ENCODE peak calls at places on chromosomes 7 and 10, in eight cellular contexts. V is lower lobe of right lung, O is HCT116, S is GM23338, G is tibial artery, I is adrenal gland, Y is upper lobe of left lung, D is heart right ventricle. X is an unnamed sample.

GRCh38 chr7:5333121-5334050 is 50.6 kb downstream of the SLC29A4 start:
- DNase-seq in D (no peak), O (no peak), S (peak; percentile 30), G (no peak), V (no peak), Y (peak; percentile 70), I (no peak), X (no peak)

GRCh38 chr10:61781969-61782403 is 119.3 kb downstream of the CABCOCO1 start:
- DNase-seq in Y (no peak), V (no peak), D (no peak), I (no peak), G (no peak), O (no peak), S (no peak), X (no peak)

GRCh38 chr10:87632439-87632838 is 27.2 kb upstream of the PAPSS2 start:
- DNase-seq in D (no peak), G (no peak), I (no peak), Y (no peak), O (no peak), S (no peak), V (no peak), X (no peak)

GRCh38 chr7:91940171-91940570 is 491 bp upstream of the AKAP9 start:
- DNase-seq in O (no peak), S (peak; percentile 70), V (no peak), G (no peak), I (peak; percentile 46), Y (no peak), D (peak; percentile 45), X (peak; percentile 26)

GRCh38 chr10:34710391-34710751 is 104.7 kb downstream of the PARD3 start:
- DNase-seq in I (peak; percentile 77), S (no peak), O (no peak), G (no peak), V (no peak), Y (no peak), D (no peak), X (no peak)

GRCh38 chr7:88546808-88547207 is 212.7 kb upstream of the ZNF804B start:
- DNase-seq in O (peak; percentile 58), S (peak; percentile 79), G (no peak), Y (no peak), D (no peak), I (peak; percentile 2), V (no peak), X (peak; percentile 9)

GRCh38 chr10:126972622-126973414 is 67.6 kb downstream of the DOCK1 start:
- DNase-seq in Y (no peak), D (no peak), I (no peak), O (no peak), G (no peak), V (no peak), S (no peak), X (no peak)

GRCh38 chr7:8581842-8582241 is 148.4 kb downstream of the NXPH1 start:
- DNase-seq in O (no peak), G (no peak), S (no peak), V (no peak), D (no peak), I (no peak), Y (peak; percentile 46), X (no peak)

GRCh38 chr10:3904419-3904975 is 119.5 kb upstream of the KLF6 start:
- DNase-seq in D (no peak), O (no peak), G (no peak), S (no peak), Y (no peak), V (no peak), I (no peak), X (peak; percentile 72)

GRCh38 chr7:146208484-146208883 is 91.9 kb downstream of the CNTNAP2 start:
- DNase-seq in Y (no peak), G (no peak), O (no peak), D (no peak), V (no peak), S (no peak), I (peak; percentile 2), X (no peak)

GRCh38 chr10:70576803-70577517 is 25.6 kb downstream of the PRF1 start:
- DNase-seq in I (no peak), V (no peak), O (no peak), D (no peak), G (no peak), Y (no peak), S (no peak), X (no peak)

GRCh38 chr7:42691030-42691639 is 220.7 kb downstream of the C7orf25 start:
- DNase-seq in S (peak; percentile 81), I (peak; percentile 37), Y (no peak), V (no peak), G (no peak), D (no peak), O (peak; percentile 10), X (peak; percentile 20)

GRCh38 chr10:109517748-109518147 is 405.6 kb downstream of the XPNPEP1 start:
- DNase-seq in S (no peak), I (no peak), Y (no peak), D (no peak), G (no peak), O (no peak), V (no peak), X (no peak)

GRCh38 chr7:12623223-12623622 is 52.7 kb downstream of the SCIN start:
- DNase-seq in I (no peak), O (no peak), S (no peak), D (no peak), V (no peak), G (no peak), Y (no peak), X (no peak)

GRCh38 chr10:120506674-120507073 is 49.6 kb downstream of the PLPP4 start:
- DNase-seq in G (no peak), D (no peak), O (no peak), Y (no peak), I (no peak), S (no peak), V (no peak), X (no peak)

GRCh38 chr7:75945297-75946168 is 30.6 kb downstream of the POR start:
- DNase-seq in I (peak; percentile 86), Y (no peak), D (no peak), O (no peak), V (peak; percentile 68), S (no peak), G (no peak), X (peak; percentile 89)

GRCh38 chr7:75943864-75944263 is 28.9 kb downstream of the POR start:
- DNase-seq in O (peak; percentile 73), V (no peak), D (no peak), I (peak; percentile 55), G (no peak), S (no peak), Y (no peak), X (no peak)

GRCh38 chr7:75946207-75946855 is 31.4 kb downstream of the POR start:
- DNase-seq in O (no peak), G (no peak), I (no peak), Y (no peak), V (no peak), S (no peak), D (no peak), X (peak; percentile 78)

GRCh38 chr7:75948179-75948578 is 33.2 kb downstream of the POR start:
- DNase-seq in O (no peak), I (no peak), G (no peak), V (no peak), Y (no peak), D (no peak), S (no peak), X (peak; percentile 37)

GRCh38 chr7:75944507-75944906 is 29.6 kb downstream of the POR start:
- DNase-seq in S (no peak), O (no peak), D (no peak), I (no peak), G (no peak), Y (no peak), V (no peak), X (no peak)
- H3K27ac ChIP-seq in S (no peak overlapping the region), O (no peak overlapping the region), D (peak overlapping the region; percentile 31), I (peak overlapping the region; percentile 55), G (no peak overlapping the region), Y (peak overlapping the region; percentile 83), V (peak overlapping the region; percentile 77), X (peak overlapping the region; percentile 91)

GRCh38 chr10:77498829-77499228 is 138.8 kb downstream of the KCNMA1 start:
- DNase-seq in S (no peak), G (no peak), I (no peak), D (no peak), O (no peak), Y (no peak), V (no peak), X (no peak)

GRCh38 chr10:77500754-77501151 is 136.9 kb downstream of the KCNMA1 start:
- DNase-seq in Y (no peak), V (no peak), I (no peak), D (no peak), G (no peak), S (no peak), O (no peak), X (no peak)

GRCh38 chr10:77504196-77504869 is 133.3 kb downstream of the KCNMA1 start:
- DNase-seq in D (no peak), O (peak; percentile 34), S (no peak), G (no peak), Y (no peak), V (no peak), I (no peak), X (no peak)

GRCh38 chr10:77501846-77502251 is 135.8 kb downstream of the KCNMA1 start:
- DNase-seq in I (no peak), G (no peak), V (no peak), O (no peak), S (no peak), Y (no peak), D (no peak), X (no peak)

GRCh38 chr10:77501152-77501845 is 136.3 kb downstream of the KCNMA1 start:
- DNase-seq in O (peak; percentile 41), G (peak; percentile 81), S (no peak), V (no peak), D (no peak), I (peak; percentile 66), Y (no peak), X (no peak)
- TF ChIP-seq CTCF in O (no peak), G (no peak), S (no peak), V (no peak), D (no peak), I (no peak), Y (no peak), X (no peak)

DNA sequence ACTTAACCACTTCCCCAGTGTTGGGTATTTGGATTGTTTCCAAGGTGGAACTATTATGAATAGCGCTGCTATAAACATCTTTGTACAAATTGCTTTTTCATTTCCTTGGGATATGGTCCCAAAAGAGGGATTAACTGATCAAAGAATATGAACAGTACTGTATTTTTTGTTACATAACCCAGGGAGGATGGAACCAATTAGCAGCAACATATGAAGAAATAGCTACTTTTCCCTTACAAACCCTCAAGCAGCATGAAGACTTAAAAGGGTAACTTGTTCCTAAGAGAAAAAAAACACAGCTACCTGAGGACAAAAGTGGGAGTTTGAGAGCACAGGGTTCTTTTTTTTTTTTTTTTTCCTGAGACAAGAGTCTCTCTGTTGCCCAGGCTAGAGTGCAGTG is 13.1 kb upstream of the TLX1 start:
- DNase-seq in V (no peak), D (no peak), Y (no peak), G (no peak), O (no peak), I (no peak), S (no peak), X (no peak)
- H3K27me3 ChIP-seq in V (peaks cover 65% of the 10 kb centered on the region), D (peaks cover 22% of the 10 kb centered on the region), Y (peaks cover 26% of the 10 kb centered on the region), G (no peaks in the 10 kb centered on the region), O (peaks cover 5% of the 10 kb centered on the region), I (peaks cover 45% of the 10 kb centered on the region), S (peaks cover 89% of the 10 kb centered on the region), X (peaks cover 13% of the 10 kb centered on the region)

DNA sequence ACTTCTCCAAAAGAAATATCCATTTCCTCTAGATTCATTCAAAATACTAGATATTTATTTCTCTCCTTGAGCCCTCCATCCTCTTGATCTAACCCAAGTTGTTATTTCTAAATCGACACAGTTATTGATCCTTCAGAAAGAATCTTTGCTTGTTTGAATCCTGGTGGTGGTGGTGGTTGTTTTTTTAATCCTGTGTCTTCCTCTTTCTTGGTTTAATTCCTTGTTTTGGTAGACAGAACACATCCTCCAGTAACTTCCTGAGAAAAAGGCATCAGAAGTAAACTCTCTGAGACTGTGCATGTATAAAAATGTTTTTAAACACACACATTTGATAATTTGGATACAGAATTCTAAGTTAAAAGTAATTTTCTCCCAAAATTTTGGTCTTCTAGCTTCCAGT is 49.9 kb downstream of the SIRT1 start:
- DNase-seq in O (no peak), V (no peak), Y (no peak), D (no peak), I (no peak), S (no peak), G (no peak), X (no peak)
- H3K27ac ChIP-seq in O (no peak overlapping the region), V (no peak overlapping the region), Y (no peak overlapping the region), D (no peak overlapping the region), I (no peak overlapping the region), S (peak overlapping the region; percentile 21), G (no peak overlapping the region), X (no peak overlapping the region)

X was measured in thyroid gland.